ENCODE peak calls at places on chromosomes 6 and 20, in seven cellular contexts. T, F, R, Z, L, Q and M are unnamed samples.

GRCh38 chr20:24451992-24452391 is 17.4 kb upstream of the SYNDIG1 start:
- DNase-seq in T (no peak), L (no peak), Q (no peak), R (no peak), F (no peak), Z (no peak), M (no peak)

GRCh38 chr20:48049171-48049570 is 263.9 kb upstream of the SULF2 start:
- DNase-seq in F (no peak), Z (no peak), Q (no peak), T (no peak), L (no peak), R (no peak), M (no peak)

GRCh38 chr6:7163661-7164071 is 55.9 kb downstream of the RREB1 start:
- DNase-seq in Q (no peak), R (no peak), F (no peak), Z (no peak), T (no peak), L (no peak), M (no peak)

GRCh38 chr6:52672422-52673025 is 1.6 kb downstream of the TMEM14A start:
- DNase-seq in L (no peak), F (no peak), Q (no peak), Z (no peak), T (no peak), R (peak; percentile 11), M (no peak)

GRCh38 chr6:116595247-116595646 is 21.0 kb upstream of the RSPH4A start:
- DNase-seq in F (no peak), T (no peak), Q (no peak), R (no peak), L (no peak), Z (no peak), M (no peak)

GRCh38 chr20:44083220-44083933 is 103.6 kb downstream of the JPH2 start:
- DNase-seq in F (no peak), Z (peak; percentile 39), R (peak; percentile 72), L (peak; percentile 81), T (peak; percentile 45), Q (no peak), M (no peak)

GRCh38 chr6:46926481-46926880 is 4.7 kb upstream of the ADGRF5 start:
- DNase-seq in R (peak; percentile 75), Z (no peak), F (no peak), L (no peak), T (no peak), Q (no peak), M (no peak)

GRCh38 chr6:15586528-15586927 is 76.3 kb downstream of the DTNBP1 start:
- DNase-seq in F (no peak), Z (no peak), T (no peak), L (no peak), Q (no peak), R (no peak), M (no peak)

GRCh38 chr6:19435755-19436154 is 401.4 kb upstream of the ID4 start:
- DNase-seq in L (no peak), Q (no peak), R (no peak), Z (no peak), F (no peak), T (no peak), M (no peak)

GRCh38 chr6:137427670-137428290 is 66.4 kb downstream of the OLIG3 start:
- DNase-seq in L (no peak), R (no peak), T (no peak), F (no peak), Q (no peak), Z (no peak), M (no peak)
- H3K27ac ChIP-seq in L (no peak overlapping the region), R (no peak overlapping the region), T (no peak overlapping the region), F (no peak overlapping the region), Q (no peak overlapping the region), Z (no peak overlapping the region), M (no peak overlapping the region)

GRCh38 chr6:136104556-136104955 is 145.6 kb downstream of the MTFR2 start:
- DNase-seq in Q (no peak), F (no peak), R (no peak), Z (no peak), L (no peak), T (no peak), M (no peak)

GRCh38 chr6:136108591-136108990 is 141.5 kb downstream of the MTFR2 start:
- DNase-seq in T (no peak), Q (no peak), R (no peak), L (no peak), F (no peak), Z (no peak), M (no peak)

GRCh38 chr6:136103101-136103688 is 146.9 kb downstream of the MTFR2 start:
- DNase-seq in Z (no peak), Q (peak; percentile 48), F (no peak), L (no peak), T (no peak), R (no peak), M (no peak)

GRCh38 chr6:136103763-136104311 is 146.3 kb downstream of the MTFR2 start:
- DNase-seq in F (no peak), L (peak; percentile 84), Q (peak; percentile 55), T (no peak), R (no peak), Z (no peak), M (peak; percentile 17)
- H3K27ac ChIP-seq in F (no peak overlapping the region), L (peak overlapping the region; percentile 97), Q (peak overlapping the region; percentile 82), T (no peak overlapping the region), R (no peak overlapping the region), Z (peak overlapping the region; percentile 44), M (peak overlapping the region; percentile 78)

DNA sequence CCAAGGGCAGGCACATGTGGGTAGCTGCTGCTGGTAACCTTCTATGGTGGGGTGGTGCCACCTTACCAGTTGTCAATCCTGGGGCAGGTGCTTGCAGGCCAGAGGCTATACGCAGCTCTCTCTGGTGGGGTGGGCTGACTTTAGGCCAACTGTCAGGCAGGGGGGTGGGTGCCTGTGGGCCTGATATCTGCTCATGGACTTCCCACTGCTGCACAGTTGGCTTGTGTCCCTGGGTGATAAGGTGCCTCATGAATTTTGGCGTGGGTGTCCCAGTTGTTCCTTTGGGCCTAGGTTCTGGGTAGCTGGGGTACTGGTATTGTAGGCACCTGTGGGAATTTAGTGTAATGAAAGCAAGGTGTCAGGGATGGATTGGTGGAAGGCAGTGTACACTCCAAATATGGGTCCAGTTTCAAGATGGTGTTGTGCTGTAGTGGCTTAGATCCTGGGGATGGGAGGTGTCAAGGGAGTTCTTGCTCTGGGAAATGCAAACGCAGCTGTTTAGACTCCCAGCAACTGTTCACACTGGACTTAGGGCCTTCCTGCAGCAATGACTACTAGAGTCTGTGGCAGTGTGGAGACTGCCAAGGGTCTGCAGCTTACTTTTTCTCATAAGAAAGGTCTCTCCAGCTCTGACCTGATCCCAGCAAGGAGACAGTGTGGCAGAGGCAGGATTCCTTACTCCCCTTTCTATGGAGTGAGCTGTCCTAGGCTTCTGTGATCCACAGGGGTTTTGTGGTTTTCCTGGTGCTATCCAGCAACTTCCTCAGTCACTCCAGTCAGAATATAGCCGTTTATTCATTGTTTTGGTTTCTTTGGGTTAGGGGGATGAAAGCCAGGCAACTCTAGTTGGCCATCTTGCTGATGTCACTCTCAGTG is 128.2 kb downstream of the CRYBG1 start:
- DNase-seq in Q (no peak), Z (no peak), F (no peak), T (no peak), R (peak; percentile 78), L (no peak), M (no peak)
- H3K27ac ChIP-seq in Q (no peak overlapping the region), Z (no peak overlapping the region), F (no peak overlapping the region), T (no peak overlapping the region), R (no peak overlapping the region), L (no peak overlapping the region), M (no peak overlapping the region)

GRCh38 chr6:154969796-154970195 is 25.3 kb upstream of the TIAM2 start:
- DNase-seq in Z (no peak), R (peak; percentile 16), F (no peak), L (no peak), Q (no peak), T (no peak), M (no peak)

GRCh38 chr6:154980273-154981070 is 14.6 kb upstream of the TIAM2 start:
- DNase-seq in R (no peak), T (no peak), Q (no peak), Z (no peak), L (no peak), F (no peak), M (no peak)

DNA sequence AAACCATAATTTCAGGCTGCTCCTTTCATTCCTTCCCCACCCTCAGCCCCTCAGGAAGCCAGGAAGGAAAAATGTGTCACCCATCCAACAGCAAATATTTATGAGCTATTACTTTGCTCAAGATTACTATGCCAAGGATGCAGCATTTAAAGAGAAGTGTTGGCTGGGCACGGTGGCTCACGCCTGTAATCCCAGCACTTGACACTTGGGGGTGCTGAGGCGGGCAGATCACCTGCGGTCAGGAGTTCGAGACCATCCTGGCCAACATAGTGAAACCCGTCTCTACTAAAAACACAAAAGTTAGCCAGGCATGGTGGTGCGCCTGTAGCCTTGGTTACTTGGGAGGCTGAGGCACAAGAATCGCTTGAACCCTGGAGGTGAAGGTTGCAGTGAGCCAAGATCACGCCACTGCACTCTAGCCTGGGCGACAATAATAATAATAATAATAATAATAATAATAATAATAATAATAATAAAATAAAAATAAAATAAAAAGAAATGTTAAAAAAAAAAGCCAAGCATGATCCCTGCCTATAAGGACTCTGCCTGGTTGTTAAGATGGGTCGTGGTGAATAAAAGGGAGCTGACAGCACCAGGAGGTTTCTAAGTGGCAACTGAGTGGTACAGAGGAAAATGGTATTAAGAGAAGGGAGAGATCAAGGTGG is 20.5 kb upstream of the TIAM2 start:
- DNase-seq in T (no peak), Q (no peak), L (no peak), Z (no peak), R (no peak), F (no peak), M (no peak)
- H3K27ac ChIP-seq in T (no peak overlapping the region), Q (no peak overlapping the region), L (no peak overlapping the region), Z (no peak overlapping the region), R (no peak overlapping the region), F (no peak overlapping the region), M (no peak overlapping the region)

GRCh38 chr20:49970498-49970897 is 12.3 kb upstream of the SNAI1 start:
- DNase-seq in Z (no peak), T (no peak), Q (no peak), R (no peak), L (no peak), F (no peak), M (no peak)

GRCh38 chr20:49969946-49970345 is 12.8 kb upstream of the SNAI1 start:
- DNase-seq in R (no peak), L (no peak), Z (no peak), Q (no peak), T (no peak), F (no peak), M (no peak)

GRCh38 chr20:49978685-49979029 is 4.1 kb upstream of the SNAI1 start:
- DNase-seq in L (no peak), Q (no peak), T (no peak), F (no peak), Z (no peak), R (no peak), M (no peak)

GRCh38 chr20:49976542-49976941 is 6.2 kb upstream of the SNAI1 start:
- DNase-seq in T (no peak), Z (no peak), L (no peak), Q (no peak), R (no peak), F (no peak), M (no peak)

DNA sequence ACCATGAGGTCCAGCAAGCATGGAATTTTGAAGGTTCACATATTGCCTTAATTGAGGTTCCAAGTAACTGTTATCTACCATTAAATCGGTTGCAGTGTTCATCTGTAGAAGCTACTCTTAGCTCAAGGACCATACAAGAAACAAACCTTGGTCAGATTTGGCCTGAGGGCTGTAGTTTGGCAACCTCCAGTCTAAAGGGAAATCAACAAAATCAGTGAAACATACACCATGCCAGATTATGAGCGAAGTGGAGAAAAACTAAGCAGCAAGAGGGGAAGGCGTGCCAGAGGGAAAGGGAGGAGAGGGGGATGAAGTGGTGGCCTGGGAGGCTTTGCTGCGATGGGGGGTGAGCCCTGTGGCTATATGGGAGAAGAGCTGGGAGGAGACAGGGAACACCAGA is 8.8 kb upstream of the SNAI1 start:
- DNase-seq in T (no peak), Q (no peak), Z (no peak), R (no peak), L (no peak), F (no peak), M (no peak)
- H3K27ac ChIP-seq in T (no peak overlapping the region), Q (no peak overlapping the region), Z (no peak overlapping the region), R (no peak overlapping the region), L (no peak overlapping the region), F (no peak overlapping the region), M (no peak overlapping the region)